ENCODE peak calls at places on chromosome 9, in ten cellular contexts. One of them, this sample, is unnamed.

GRCh38 chr9:99112750-99113417 is 8.0 kb downstream of the TGFBR1 start:
- DNase-seq in SK-N-SH: no peak
- DNase-seq in heart right ventricle: no peak
- DNase-seq in fibroblast of mammary gland: no peak
- DNase-seq in transverse colon: no peak
- DNase-seq in GM23338: peak; percentile 40
- DNase-seq in GM12864: no peak
- DNase-seq in AG04449: no peak
- DNase-seq in uterus: no peak
- DNase-seq in dorsolateral prefrontal cortex: no peak
- DNase-seq in this sample: no peak

GRCh38 chr9:100082786-100083185 is 16.0 kb downstream of the ERP44 start:
- DNase-seq in GM12864: no peak
- DNase-seq in heart right ventricle: no peak
- DNase-seq in transverse colon: no peak
- DNase-seq in GM23338: no peak
- DNase-seq in uterus: no peak
- DNase-seq in fibroblast of mammary gland: peak; percentile 50
- DNase-seq in dorsolateral prefrontal cortex: no peak
- DNase-seq in SK-N-SH: no peak
- DNase-seq in AG04449: peak; percentile 17
- DNase-seq in this sample: no peak

GRCh38 chr9:126701820-126702500 is 88.2 kb downstream of the LMX1B start:
- DNase-seq in transverse colon: no peak
- DNase-seq in GM23338: no peak
- DNase-seq in fibroblast of mammary gland: no peak
- DNase-seq in dorsolateral prefrontal cortex: no peak
- DNase-seq in GM12864: no peak
- DNase-seq in AG04449: no peak
- DNase-seq in uterus: no peak
- DNase-seq in heart right ventricle: no peak
- DNase-seq in SK-N-SH: peak; percentile 25
- DNase-seq in this sample: no peak

GRCh38 chr9:3662671-3663070 is 136.9 kb upstream of the RFX3 start:
- DNase-seq in SK-N-SH: no peak
- DNase-seq in transverse colon: no peak
- DNase-seq in heart right ventricle: no peak
- DNase-seq in GM12864: no peak
- DNase-seq in uterus: no peak
- DNase-seq in AG04449: no peak
- DNase-seq in GM23338: no peak
- DNase-seq in dorsolateral prefrontal cortex: no peak
- DNase-seq in fibroblast of mammary gland: peak; percentile 4
- DNase-seq in this sample: no peak

GRCh38 chr9:86975571-86975970 is 28.3 kb upstream of the GAS1 start:
- DNase-seq in AG04449: no peak
- DNase-seq in transverse colon: no peak
- DNase-seq in heart right ventricle: no peak
- DNase-seq in GM12864: no peak
- DNase-seq in GM23338: no peak
- DNase-seq in dorsolateral prefrontal cortex: no peak
- DNase-seq in SK-N-SH: no peak
- DNase-seq in fibroblast of mammary gland: peak; percentile 63
- DNase-seq in uterus: no peak
- DNase-seq in this sample: no peak

GRCh38 chr9:111064160-111064733 is 26.0 kb upstream of the LPAR1 start:
- DNase-seq in AG04449: no peak
- DNase-seq in uterus: no peak
- DNase-seq in fibroblast of mammary gland: no peak
- DNase-seq in heart right ventricle: no peak
- DNase-seq in GM23338: no peak
- DNase-seq in transverse colon: no peak
- DNase-seq in GM12864: no peak
- DNase-seq in dorsolateral prefrontal cortex: no peak
- DNase-seq in SK-N-SH: no peak
- DNase-seq in this sample: no peak

GRCh38 chr9:71363286-71363961 is 242.0 kb upstream of the TRPM3 start:
- DNase-seq in uterus: no peak
- DNase-seq in transverse colon: no peak
- DNase-seq in AG04449: no peak
- DNase-seq in heart right ventricle: no peak
- DNase-seq in dorsolateral prefrontal cortex: no peak
- DNase-seq in SK-N-SH: no peak
- DNase-seq in GM12864: no peak
- DNase-seq in fibroblast of mammary gland: peak; percentile 37
- DNase-seq in GM23338: peak; percentile 56
- DNase-seq in this sample: no peak

GRCh38 chr9:88880194-88880593 is 111.1 kb upstream of the S1PR3 start:
- DNase-seq in heart right ventricle: no peak
- DNase-seq in dorsolateral prefrontal cortex: no peak
- DNase-seq in GM12864: no peak
- DNase-seq in fibroblast of mammary gland: no peak
- DNase-seq in transverse colon: no peak
- DNase-seq in AG04449: no peak
- DNase-seq in GM23338: no peak
- DNase-seq in SK-N-SH: no peak
- DNase-seq in uterus: no peak
- DNase-seq in this sample: no peak

GRCh38 chr9:105449081-105449480 is 1.2 kb downstream of the FSD1L start:
- DNase-seq in transverse colon: no peak
- DNase-seq in GM12864: no peak
- DNase-seq in fibroblast of mammary gland: peak; percentile 6
- DNase-seq in AG04449: no peak
- DNase-seq in heart right ventricle: no peak
- DNase-seq in GM23338: no peak
- DNase-seq in uterus: no peak
- DNase-seq in SK-N-SH: no peak
- DNase-seq in dorsolateral prefrontal cortex: no peak
- DNase-seq in this sample: no peak

GRCh38 chr9:132788378-132788777 is 89.7 kb downstream of the AK8 start:
- DNase-seq in fibroblast of mammary gland: no peak
- DNase-seq in GM12864: no peak
- DNase-seq in GM23338: no peak
- DNase-seq in AG04449: no peak
- DNase-seq in SK-N-SH: no peak
- DNase-seq in transverse colon: no peak
- DNase-seq in uterus: no peak
- DNase-seq in heart right ventricle: no peak
- DNase-seq in dorsolateral prefrontal cortex: no peak
- DNase-seq in this sample: no peak

GRCh38 chr9:1980387-1980786 is 34.8 kb upstream of the SMARCA2 start:
- DNase-seq in uterus: no peak
- DNase-seq in GM23338: no peak
- DNase-seq in dorsolateral prefrontal cortex: no peak
- DNase-seq in heart right ventricle: no peak
- DNase-seq in transverse colon: no peak
- DNase-seq in AG04449: no peak
- DNase-seq in SK-N-SH: no peak
- DNase-seq in fibroblast of mammary gland: no peak
- DNase-seq in GM12864: no peak
- DNase-seq in this sample: no peak

GRCh38 chr9:74478606-74479005 is 18.5 kb upstream of the RORB start:
- DNase-seq in heart right ventricle: no peak
- DNase-seq in GM12864: no peak
- DNase-seq in uterus: no peak
- DNase-seq in AG04449: no peak
- DNase-seq in dorsolateral prefrontal cortex: no peak
- DNase-seq in fibroblast of mammary gland: no peak
- DNase-seq in transverse colon: no peak
- DNase-seq in GM23338: no peak
- DNase-seq in SK-N-SH: no peak
- DNase-seq in this sample: no peak

GRCh38 chr9:38089387-38090165 is 20.5 kb upstream of the SHB start:
- DNase-seq in dorsolateral prefrontal cortex: no peak
- DNase-seq in GM12864: no peak
- DNase-seq in GM23338: no peak
- DNase-seq in fibroblast of mammary gland: no peak
- DNase-seq in transverse colon: no peak
- DNase-seq in SK-N-SH: no peak
- DNase-seq in AG04449: no peak
- DNase-seq in uterus: no peak
- DNase-seq in heart right ventricle: no peak
- DNase-seq in this sample: no peak

GRCh38 chr9:120708526-120709224 is 5.6 kb downstream of the MEGF9 start:
- DNase-seq in GM12864: no peak
- DNase-seq in GM23338: no peak
- DNase-seq in transverse colon: no peak
- DNase-seq in uterus: no peak
- DNase-seq in AG04449: no peak
- DNase-seq in fibroblast of mammary gland: peak; percentile 86
- DNase-seq in heart right ventricle: no peak
- DNase-seq in SK-N-SH: no peak
- DNase-seq in dorsolateral prefrontal cortex: no peak
- DNase-seq in this sample: no peak

GRCh38 chr9:131330814-131331600 is 41.5 kb downstream of the PLPP7 start:
- DNase-seq in AG04449: no peak
- DNase-seq in fibroblast of mammary gland: no peak
- DNase-seq in GM12864: no peak
- DNase-seq in transverse colon: no peak
- DNase-seq in GM23338: peak; percentile 85
- DNase-seq in uterus: no peak
- DNase-seq in dorsolateral prefrontal cortex: no peak
- DNase-seq in SK-N-SH: peak; percentile 79
- DNase-seq in heart right ventricle: peak; percentile 60
- DNase-seq in this sample: no peak
- H3K4me3 ChIP-seq in AG04449: no peak overlapping the region
- H3K4me3 ChIP-seq in fibroblast of mammary gland: no peak overlapping the region
- H3K4me3 ChIP-seq in GM12864: no peak overlapping the region
- H3K4me3 ChIP-seq in transverse colon: no peak overlapping the region
- H3K4me3 ChIP-seq in GM23338: peak overlapping the region; percentile 26
- H3K4me3 ChIP-seq in uterus: no peak overlapping the region
- H3K4me3 ChIP-seq in dorsolateral prefrontal cortex: no peak overlapping the region
- H3K4me3 ChIP-seq in SK-N-SH: no peak overlapping the region
- H3K4me3 ChIP-seq in heart right ventricle: no peak overlapping the region
- H3K4me3 ChIP-seq in this sample: no peak overlapping the region

GRCh38 chr9:122912671-122912963 is 506 bp downstream of the ZBTB6 start:
- DNase-seq in GM12864: no peak
- DNase-seq in transverse colon: no peak
- DNase-seq in GM23338: no peak
- DNase-seq in fibroblast of mammary gland: no peak
- DNase-seq in dorsolateral prefrontal cortex: no peak
- DNase-seq in AG04449: no peak
- DNase-seq in uterus: no peak
- DNase-seq in heart right ventricle: no peak
- DNase-seq in SK-N-SH: no peak
- DNase-seq in this sample: no peak
- TF ChIP-seq CTCF in GM12864: no peak
- TF ChIP-seq CTCF in transverse colon: no peak
- TF ChIP-seq CTCF in GM23338: no peak
- TF ChIP-seq CTCF in fibroblast of mammary gland: no peak
- TF ChIP-seq CTCF in dorsolateral prefrontal cortex: no peak
- TF ChIP-seq CTCF in AG04449: no peak
- TF ChIP-seq CTCF in uterus: no peak
- TF ChIP-seq CTCF in heart right ventricle: no peak
- TF ChIP-seq CTCF in SK-N-SH: no peak
- TF ChIP-seq CTCF in this sample: no peak

GRCh38 chr9:34651876-34652602 is at the start of gene IL11RA:
- DNase-seq in uterus: peak; percentile 94
- DNase-seq in SK-N-SH: no peak
- DNase-seq in GM23338: peak; percentile 96
- DNase-seq in dorsolateral prefrontal cortex: peak; percentile 81
- DNase-seq in GM12864: no peak
- DNase-seq in fibroblast of mammary gland: peak; percentile 86
- DNase-seq in transverse colon: peak; percentile 90
- DNase-seq in AG04449: peak; percentile 40
- DNase-seq in heart right ventricle: peak; percentile 95
- DNase-seq in this sample: peak; percentile 76

GRCh38 chr9:34653131-34653530 is 1.1 kb downstream of the IL11RA start:
- DNase-seq in GM12864: no peak
- DNase-seq in heart right ventricle: no peak
- DNase-seq in SK-N-SH: peak; percentile 48
- DNase-seq in fibroblast of mammary gland: peak; percentile 41
- DNase-seq in transverse colon: no peak
- DNase-seq in uterus: no peak
- DNase-seq in dorsolateral prefrontal cortex: no peak
- DNase-seq in GM23338: no peak
- DNase-seq in AG04449: peak; percentile 37
- DNase-seq in this sample: no peak

GRCh38 chr9:34652608-34653007 is 623 bp downstream of the IL11RA start:
- DNase-seq in GM12864: no peak
- DNase-seq in fibroblast of mammary gland: peak; percentile 26
- DNase-seq in GM23338: no peak
- DNase-seq in AG04449: no peak
- DNase-seq in SK-N-SH: no peak
- DNase-seq in dorsolateral prefrontal cortex: no peak
- DNase-seq in heart right ventricle: no peak
- DNase-seq in transverse colon: no peak
- DNase-seq in uterus: no peak
- DNase-seq in this sample: no peak

GRCh38 chr9:34654317-34655083 is 2.5 kb downstream of the IL11RA start:
- DNase-seq in heart right ventricle: peak; percentile 85
- DNase-seq in GM12864: no peak
- DNase-seq in SK-N-SH: peak; percentile 92
- DNase-seq in uterus: peak; percentile 87
- DNase-seq in GM23338: no peak
- DNase-seq in transverse colon: peak; percentile 51
- DNase-seq in dorsolateral prefrontal cortex: peak; percentile 85
- DNase-seq in fibroblast of mammary gland: peak; percentile 80
- DNase-seq in AG04449: no peak
- DNase-seq in this sample: peak; percentile 98

GRCh38 chr9:34653610-34654072 is 1.7 kb downstream of the IL11RA start:
- DNase-seq in AG04449: no peak
- DNase-seq in dorsolateral prefrontal cortex: no peak
- DNase-seq in GM12864: no peak
- DNase-seq in uterus: peak; percentile 63
- DNase-seq in transverse colon: no peak
- DNase-seq in GM23338: no peak
- DNase-seq in fibroblast of mammary gland: no peak
- DNase-seq in heart right ventricle: no peak
- DNase-seq in SK-N-SH: peak; percentile 64
- DNase-seq in this sample: peak; percentile 61
- H3K4me3 ChIP-seq in AG04449: peak overlapping the region; percentile 70
- H3K4me3 ChIP-seq in dorsolateral prefrontal cortex: no peak overlapping the region
- H3K4me3 ChIP-seq in GM12864: no peak overlapping the region
- H3K4me3 ChIP-seq in uterus: no peak overlapping the region
- H3K4me3 ChIP-seq in transverse colon: no peak overlapping the region
- H3K4me3 ChIP-seq in GM23338: no peak overlapping the region
- H3K4me3 ChIP-seq in fibroblast of mammary gland: no peak overlapping the region
- H3K4me3 ChIP-seq in heart right ventricle: peak overlapping the region; percentile 55
- H3K4me3 ChIP-seq in SK-N-SH: no peak overlapping the region
- H3K4me3 ChIP-seq in this sample: peak overlapping the region; percentile 59

GRCh38 chr9:5971740-5972139 is 43.7 kb downstream of the RANBP6 start:
- DNase-seq in SK-N-SH: no peak
- DNase-seq in GM23338: no peak
- DNase-seq in heart right ventricle: no peak
- DNase-seq in fibroblast of mammary gland: peak; percentile 52
- DNase-seq in AG04449: no peak
- DNase-seq in GM12864: no peak
- DNase-seq in transverse colon: no peak
- DNase-seq in dorsolateral prefrontal cortex: no peak
- DNase-seq in uterus: no peak
- DNase-seq in this sample: no peak

GRCh38 chr9:5978523-5978922 is 36.9 kb downstream of the RANBP6 start:
- DNase-seq in SK-N-SH: no peak
- DNase-seq in transverse colon: no peak
- DNase-seq in heart right ventricle: no peak
- DNase-seq in dorsolateral prefrontal cortex: no peak
- DNase-seq in AG04449: no peak
- DNase-seq in fibroblast of mammary gland: no peak
- DNase-seq in uterus: no peak
- DNase-seq in GM12864: no peak
- DNase-seq in GM23338: no peak
- DNase-seq in this sample: no peak

GRCh38 chr9:5982352-5982751 is 33.1 kb downstream of the RANBP6 start:
- DNase-seq in GM23338: no peak
- DNase-seq in transverse colon: no peak
- DNase-seq in dorsolateral prefrontal cortex: no peak
- DNase-seq in AG04449: no peak
- DNase-seq in GM12864: no peak
- DNase-seq in SK-N-SH: no peak
- DNase-seq in heart right ventricle: no peak
- DNase-seq in fibroblast of mammary gland: no peak
- DNase-seq in uterus: no peak
- DNase-seq in this sample: no peak

GRCh38 chr9:5976668-5977397 is 38.6 kb downstream of the RANBP6 start:
- DNase-seq in heart right ventricle: no peak
- DNase-seq in uterus: no peak
- DNase-seq in transverse colon: no peak
- DNase-seq in GM12864: no peak
- DNase-seq in dorsolateral prefrontal cortex: no peak
- DNase-seq in SK-N-SH: no peak
- DNase-seq in GM23338: no peak
- DNase-seq in fibroblast of mammary gland: peak; percentile 13
- DNase-seq in AG04449: no peak
- DNase-seq in this sample: no peak
- TF ChIP-seq CTCF in heart right ventricle: no peak
- TF ChIP-seq CTCF in uterus: no peak
- TF ChIP-seq CTCF in transverse colon: no peak
- TF ChIP-seq CTCF in GM12864: peak; percentile 19
- TF ChIP-seq CTCF in dorsolateral prefrontal cortex: no peak
- TF ChIP-seq CTCF in SK-N-SH: no peak
- TF ChIP-seq CTCF in GM23338: no peak
- TF ChIP-seq CTCF in fibroblast of mammary gland: no peak
- TF ChIP-seq CTCF in AG04449: no peak
- TF ChIP-seq CTCF in this sample: no peak

This sample was measured in BE2C.